ENCODE peak calls at places on chromosomes 1 and 21, in six cellular contexts. Y is IMR-90, D is K562, A is A549, P is GM12878, I is SK-N-SH. R is an unnamed sample.
A peak's percentile ranks its signal among the peaks of the same experiment; 100 is the strongest.

GRCh38 chr21:31248598-31248997 is 95.5 kb downstream of the TIAM1 start:
- DNase-seq in Y (peak; percentile 63), D (no peak), A (peak; percentile 1), P (no peak), I (no peak), R (no peak)

GRCh38 chr1:241631674-241632073 is 8.5 kb downstream of the CHML start:
- DNase-seq in Y (no peak), D (no peak), A (no peak), P (no peak), I (no peak), R (no peak)

GRCh38 chr1:58982259-58982998 is 198.6 kb upstream of the JUN start:
- DNase-seq in Y (no peak), D (no peak), A (no peak), P (no peak), I (peak; percentile 12), R (peak; percentile 77)

GRCh38 chr1:174116042-174116441 is 43.3 kb upstream of the RABGAP1L start:
- DNase-seq in Y (peak; percentile 16), D (no peak), A (no peak), P (no peak), I (no peak), R (peak; percentile 67)

GRCh38 chr1:231359113-231359512 is 21.0 kb downstream of the SPRTN start:
- DNase-seq in Y (peak; percentile 87), D (no peak), A (peak; percentile 39), P (no peak), I (no peak), R (no peak)

GRCh38 chr1:207152792-207153434 is 48.9 kb downstream of the C4BPA start:
- DNase-seq in Y (peak; percentile 21), D (no peak), A (peak; percentile 67), P (no peak), I (no peak), R (peak; percentile 87)

GRCh38 chr1:43415901-43416300 is 26.2 kb downstream of the SZT2 start:
- DNase-seq in Y (no peak), D (no peak), A (no peak), P (no peak), I (no peak), R (no peak)

GRCh38 chr1:111656093-111657017 is 36.8 kb downstream of the RAP1A start:
- DNase-seq in Y (peak; percentile 66), D (peak; percentile 41), A (peak; percentile 44), P (no peak), I (peak; percentile 59), R (peak; percentile 49)

GRCh38 chr1:44089371-44090070 is 29.1 kb upstream of the KLF17 start:
- DNase-seq in Y (no peak), D (no peak), A (no peak), P (no peak), I (no peak), R (peak; percentile 13)

GRCh38 chr1:7437036-7437435 is 334.1 kb upstream of the VAMP3 start:
- DNase-seq in Y (no peak), D (no peak), A (no peak), P (no peak), I (no peak), R (no peak)

GRCh38 chr1:23283660-23284602 is 60.2 kb downstream of the HNRNPR start:
- DNase-seq in Y (peak; percentile 67), D (no peak), A (no peak), P (no peak), I (no peak), R (no peak)

GRCh38 chr21:26199471-26199870 is 28.9 kb upstream of the APP start:
- DNase-seq in Y (peak; percentile 82), D (no peak), A (no peak), P (no peak), I (no peak), R (no peak)

GRCh38 chr1:45785583-45785982 is 17.8 kb upstream of the MAST2 start:
- DNase-seq in Y (no peak), D (no peak), A (no peak), P (peak; percentile 53), I (no peak), R (no peak)

GRCh38 chr1:218705911-218706893 is 361.1 kb downstream of the TGFB2 start:
- DNase-seq in Y (peak; percentile 97), D (no peak), A (peak; percentile 98), P (no peak), I (no peak), R (peak; percentile 72)

GRCh38 chr1:204544321-204544720 is 28.1 kb downstream of the MDM4 start:
- DNase-seq in Y (peak; percentile 54), D (no peak), A (no peak), P (no peak), I (no peak), R (no peak)

GRCh38 chr1:99119193-99119592 is 114.5 kb upstream of the PLPPR5 start:
- DNase-seq in Y (no peak), D (no peak), A (no peak), P (no peak), I (no peak), R (no peak)

GRCh38 chr21:36135391-36136094 is 664 bp downstream of the CBR3 start:
- DNase-seq in Y (peak; percentile 83), D (peak; percentile 27), A (peak; percentile 58), P (no peak), I (peak; percentile 81), R (no peak)

GRCh38 chr1:21663251-21663950 is 5.8 kb downstream of the RAP1GAP start:
- DNase-seq in Y (no peak), D (peak; percentile 41), A (no peak), P (no peak), I (no peak), R (no peak)

GRCh38 chr1:3520419-3521378 is 66.2 kb downstream of the ARHGEF16 start:
- DNase-seq in Y (no peak), D (no peak), A (no peak), P (no peak), I (no peak), R (no peak)

GRCh38 chr1:150365945-150366344 is 2.0 kb downstream of the RPRD2 start:
- DNase-seq in Y (peak; percentile 23), D (no peak), A (no peak), P (no peak), I (peak; percentile 38), R (no peak)

GRCh38 chr1:125119024-125119441 is 3934.3 kb downstream of the SRGAP2C start:
- DNase-seq in Y (no peak), D (no peak), A (no peak), P (no peak), I (no peak), R (no peak)

GRCh38 chr1:13666317-13666716 is 33.7 kb upstream of the PRDM2 start:
- DNase-seq in Y (no peak), D (no peak), A (no peak), P (no peak), I (no peak), R (no peak)

GRCh38 chr1:13663969-13664368 is 36.0 kb upstream of the PRDM2 start:
- DNase-seq in Y (no peak), D (no peak), A (no peak), P (no peak), I (no peak), R (no peak)

GRCh38 chr1:13664451-13664850 is 35.5 kb upstream of the PRDM2 start:
- DNase-seq in Y (no peak), D (no peak), A (no peak), P (peak; percentile 40), I (no peak), R (no peak)

GRCh38 chr1:13661539-13661938 is 38.4 kb upstream of the PRDM2 start:
- DNase-seq in Y (no peak), D (no peak), A (no peak), P (no peak), I (no peak), R (no peak)

GRCh38 chr1:13662498-13662897 is 37.5 kb upstream of the PRDM2 start:
- DNase-seq in Y (no peak), D (no peak), A (no peak), P (no peak), I (no peak), R (no peak)
- TF ChIP-seq SMC3 in Y (no peak), D (no peak), A (no peak), P (no peak), I (no peak), R (no peak)

DNA sequence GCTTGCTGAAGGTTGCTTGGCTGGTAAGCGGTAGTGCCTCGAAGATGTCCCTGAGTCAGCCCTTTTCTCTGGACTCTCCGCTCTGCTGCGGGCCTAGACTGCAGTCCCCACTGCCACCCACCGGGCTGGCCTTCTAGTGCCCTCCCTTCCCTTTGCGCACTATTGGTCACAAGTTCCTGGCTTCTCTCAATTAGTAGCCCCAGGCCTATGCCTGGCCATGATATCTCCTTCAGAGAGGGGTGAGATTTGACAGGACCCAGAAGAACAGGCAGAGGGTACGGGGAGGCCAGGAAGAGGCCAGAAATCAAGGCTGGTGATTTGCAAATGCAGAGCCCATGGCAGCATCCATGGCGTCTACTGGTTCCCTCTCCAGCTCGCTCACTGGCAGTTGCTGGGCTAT is 207.7 kb downstream of the HIVEP3 start:
- DNase-seq in Y (no peak), D (no peak), A (no peak), P (no peak), I (peak; percentile 50), R (no peak)
- TF ChIP-seq SMC3 in Y (no peak), D (no peak), A (no peak), P (no peak), I (no peak), R (no peak)

GRCh38 chr1:83060216-83060615 is 938.7 kb downstream of the TTLL7 start:
- DNase-seq in Y (no peak), D (no peak), A (no peak), P (no peak), I (no peak), R (no peak)
- TF ChIP-seq SMC3 in Y (no peak), D (no peak), A (no peak), P (no peak), I (no peak), R (no peak)

DNA sequence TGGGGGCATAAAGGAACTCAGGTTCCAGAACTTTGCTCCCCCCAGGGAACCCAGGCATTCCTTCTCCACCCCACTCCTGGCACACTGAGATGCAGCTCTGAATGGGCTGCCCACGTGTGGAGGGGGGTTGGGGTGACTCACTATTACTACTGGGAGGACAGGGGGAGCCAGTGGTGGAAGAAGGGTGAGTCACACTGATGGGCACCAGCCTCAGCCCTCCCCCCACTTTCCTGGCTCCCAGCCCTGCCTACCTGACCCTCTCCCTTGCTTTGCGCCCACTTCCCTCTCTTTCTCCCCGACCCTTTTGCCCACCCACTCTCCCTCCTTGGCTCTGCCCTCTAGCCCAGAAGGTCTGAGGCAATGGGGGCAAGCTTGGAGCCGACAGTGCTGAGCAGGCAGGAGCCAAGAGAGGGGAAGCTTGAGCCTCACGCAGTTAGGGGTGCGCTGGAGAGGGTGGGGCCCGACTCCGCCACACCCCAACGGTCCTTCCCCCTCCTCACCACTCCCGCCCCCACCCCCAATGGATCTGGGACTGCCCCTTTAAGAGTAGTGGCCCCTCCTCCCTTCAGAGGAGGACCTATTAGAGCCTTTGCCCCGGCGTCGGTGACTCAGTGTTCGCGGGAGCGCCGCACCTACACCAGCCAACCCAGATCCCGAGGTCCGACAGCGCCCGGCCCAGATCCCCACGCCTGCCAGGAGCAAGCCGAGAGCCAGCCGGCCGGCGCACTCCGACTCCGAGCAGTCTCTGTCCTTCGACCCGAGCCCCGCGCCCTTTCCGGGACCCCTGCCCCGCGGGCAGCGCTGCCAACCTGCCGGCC is at the start of gene LMNA:
- DNase-seq in Y (peak; percentile 95), D (peak; percentile 92), A (peak; percentile 96), P (peak; percentile 48), I (peak; percentile 87), R (peak; percentile 75)
- TF ChIP-seq SMC3 in Y (peak; percentile 15), D (no peak), A (peak; percentile 10), P (peak; percentile 1), I (no peak), R (no peak)

DNA sequence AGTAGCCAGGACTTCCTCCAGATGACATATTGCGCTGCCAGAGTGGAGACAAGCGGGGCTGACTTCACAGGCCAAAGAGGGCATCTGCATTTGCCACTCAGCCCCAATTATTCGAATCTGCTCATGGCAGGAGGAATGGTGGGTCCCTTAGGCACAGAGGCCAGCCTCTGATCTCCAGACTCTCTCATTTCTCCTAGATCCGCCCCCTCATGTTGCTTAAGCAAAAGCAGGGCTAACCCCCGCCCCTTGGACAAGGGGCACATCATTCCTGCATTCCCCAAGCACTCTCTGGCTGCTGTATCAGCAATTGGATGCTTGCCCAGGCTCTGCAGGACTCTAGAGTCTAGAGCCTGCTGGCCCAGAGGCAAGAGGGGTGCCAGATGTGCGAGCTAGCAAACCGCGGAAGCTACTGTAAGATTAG is 262.4 kb downstream of the ST6GALNAC3 start:
- DNase-seq in Y (peak; percentile 84), D (no peak), A (no peak), P (no peak), I (peak; percentile 78), R (no peak)
- TF ChIP-seq SMC3 in Y (no peak), D (no peak), A (no peak), P (no peak), I (no peak), R (no peak)